ENCODE peak calls at places on chromosomes 5 and 9, in four cellular contexts. T is K562, W is HepG2, G is GM12878. H is an unnamed sample.

GRCh38 chr9:128201441-128202369 is 1.5 kb upstream of the DNM1 start:
- DNase-seq in T (no peak), W (peak), G (no peak), H (no peak)

GRCh38 chr9:21287280-21287679 is 17.8 kb downstream of the IFNA5 start:
- DNase-seq in T (no peak), W (no peak), G (no peak), H (no peak)

GRCh38 chr9:96222132-96222531 is 79.8 kb downstream of the HSD17B3 start:
- DNase-seq in T (peak), W (no peak), G (no peak), H (peak)

GRCh38 chr9:33473216-33473615 is 508 bp downstream of the NOL6 start:
- DNase-seq in T (no peak), W (no peak), G (no peak), H (peak)

GRCh38 chr9:33524431-33524947 is 438 bp downstream of the ANKRD18B start:
- DNase-seq in T (no peak), W (no peak), G (no peak), H (peak)

GRCh38 chr9:131407717-131408195 is 13.9 kb downstream of the PRRC2B start:
- DNase-seq in T (peak), W (peak), G (no peak), H (peak)

GRCh38 chr9:84781431-84781830 is 111.9 kb downstream of the NTRK2 start:
- DNase-seq in T (no peak), W (peak), G (no peak), H (no peak)

GRCh38 chr5:132819468-132819867 is 6.4 kb downstream of the SOWAHA start:
- DNase-seq in T (no peak), W (no peak), G (no peak), H (no peak)

GRCh38 chr5:80255425-80255751 is 460 bp downstream of the SERINC5 start:
- DNase-seq in T (peak), W (no peak), G (no peak), H (peak)

GRCh38 chr5:103014983-103015382 is 105.0 kb downstream of the GIN1 start:
- DNase-seq in T (no peak), W (no peak), G (no peak), H (no peak)

GRCh38 chr5:133900498-133901270 is 67.7 kb downstream of the C5orf15 start:
- DNase-seq in T (peak), W (no peak), G (no peak), H (no peak)

GRCh38 chr5:176388003-176388340 is 426 bp downstream of the NOP16 start:
- DNase-seq in T (peak), W (peak), G (no peak), H (peak)

GRCh38 chr5:150497274-150497988 is 10.5 kb upstream of the NDST1 start:
- DNase-seq in T (no peak), W (no peak), G (no peak), H (peak)

GRCh38 chr5:59542841-59543825 is 350.4 kb downstream of the PDE4D start:
- DNase-seq in T (no peak), W (no peak), G (no peak), H (no peak)

GRCh38 chr5:140607031-140607430 is 25.9 kb downstream of the CD14 start:
- DNase-seq in T (no peak), W (peak), G (no peak), H (no peak)

GRCh38 chr5:174722500-174722899 is 1.9 kb upstream of the MSX2 start:
- DNase-seq in T (no peak), W (no peak), G (no peak), H (no peak)

GRCh38 chr9:131180454-131180853 is 55.1 kb downstream of the NUP214 start:
- DNase-seq in T (peak), W (no peak), G (no peak), H (no peak)

GRCh38 chr9:137211532-137211931 is 6.0 kb downstream of the NDOR1 start:
- DNase-seq in T (no peak), W (no peak), G (no peak), H (no peak)
- TF ChIP-seq FOXK2 in T (no peak), W (no peak), G (no peak), H (no peak)

DNA sequence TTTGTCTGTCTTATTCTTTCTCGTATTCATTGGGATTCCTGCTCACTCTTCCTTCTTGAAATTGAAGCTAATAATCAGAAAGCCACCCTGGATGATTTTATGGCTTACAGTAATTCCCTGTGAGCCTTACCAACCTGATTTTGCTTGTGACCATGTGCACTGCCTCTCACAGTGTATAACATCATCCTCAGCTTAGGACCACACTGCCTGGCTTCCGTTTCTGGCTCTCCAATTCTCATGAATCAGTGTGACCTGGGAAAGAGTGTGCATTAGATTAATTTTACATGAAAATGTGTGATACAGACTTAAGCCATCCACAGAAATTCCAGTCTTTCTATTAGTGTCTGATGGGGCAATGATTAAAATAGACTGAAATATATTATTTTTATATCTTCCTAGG is 126.8 kb upstream of the DMRT1 start:
- DNase-seq in T (no peak), W (no peak), G (no peak), H (no peak)
- TF ChIP-seq FOXK2 in T (no peak), W (no peak), G (no peak), H (no peak)

GRCh38 chr5:54091416-54092130 is 218.8 kb downstream of the ARL15 start:
- DNase-seq in T (no peak), W (no peak), G (no peak), H (no peak)

GRCh38 chr5:54090495-54091084 is 219.8 kb downstream of the ARL15 start:
- DNase-seq in T (peak), W (peak), G (no peak), H (peak)

GRCh38 chr5:54083851-54084250 is 226.5 kb downstream of the ARL15 start:
- DNase-seq in T (no peak), W (no peak), G (no peak), H (no peak)

GRCh38 chr5:54088081-54088480 is 222.3 kb downstream of the ARL15 start:
- DNase-seq in T (no peak), W (no peak), G (no peak), H (no peak)

GRCh38 chr5:54087436-54087835 is 222.9 kb downstream of the ARL15 start:
- DNase-seq in T (no peak), W (no peak), G (no peak), H (no peak)
- TF ChIP-seq FOXK2 in T (no peak), W (no peak), G (no peak), H (no peak)

GRCh38 chr5:126872558-126873349 is 95.8 kb downstream of the LMNB1 start:
- DNase-seq in T (no peak), W (no peak), G (no peak), H (no peak)
- TF ChIP-seq FOXK2 in T (no peak), W (no peak), G (no peak), H (no peak)

GRCh38 chr5:168401880-168402279 is 84.4 kb upstream of the RARS1 start:
- DNase-seq in T (no peak), W (no peak), G (no peak), H (no peak)
- TF ChIP-seq FOXK2 in T (no peak), W (no peak), G (no peak), H (no peak)

DNA sequence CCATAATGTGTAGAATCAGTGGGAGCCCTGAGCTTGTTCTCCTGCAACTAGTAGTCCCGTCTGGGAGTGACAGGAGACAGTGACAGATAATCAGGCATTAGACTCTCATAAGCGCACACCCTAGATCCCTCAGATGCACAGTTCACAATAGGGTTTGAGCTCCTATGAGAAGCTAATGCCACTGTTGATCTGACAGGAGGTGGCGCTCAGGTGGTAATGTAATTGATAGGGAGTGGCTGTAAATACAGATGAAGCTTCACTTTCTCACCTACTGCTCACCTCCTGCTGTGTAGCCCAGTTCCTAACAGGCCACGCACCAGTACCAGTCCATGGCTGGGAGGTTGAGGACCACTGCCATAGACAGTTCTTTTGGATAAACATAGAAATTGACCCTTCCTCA is 188.7 kb downstream of the ROR2 start:
- DNase-seq in T (no peak), W (no peak), G (no peak), H (no peak)
- TF ChIP-seq FOXK2 in T (no peak), W (no peak), G (no peak), H (no peak)

DNA sequence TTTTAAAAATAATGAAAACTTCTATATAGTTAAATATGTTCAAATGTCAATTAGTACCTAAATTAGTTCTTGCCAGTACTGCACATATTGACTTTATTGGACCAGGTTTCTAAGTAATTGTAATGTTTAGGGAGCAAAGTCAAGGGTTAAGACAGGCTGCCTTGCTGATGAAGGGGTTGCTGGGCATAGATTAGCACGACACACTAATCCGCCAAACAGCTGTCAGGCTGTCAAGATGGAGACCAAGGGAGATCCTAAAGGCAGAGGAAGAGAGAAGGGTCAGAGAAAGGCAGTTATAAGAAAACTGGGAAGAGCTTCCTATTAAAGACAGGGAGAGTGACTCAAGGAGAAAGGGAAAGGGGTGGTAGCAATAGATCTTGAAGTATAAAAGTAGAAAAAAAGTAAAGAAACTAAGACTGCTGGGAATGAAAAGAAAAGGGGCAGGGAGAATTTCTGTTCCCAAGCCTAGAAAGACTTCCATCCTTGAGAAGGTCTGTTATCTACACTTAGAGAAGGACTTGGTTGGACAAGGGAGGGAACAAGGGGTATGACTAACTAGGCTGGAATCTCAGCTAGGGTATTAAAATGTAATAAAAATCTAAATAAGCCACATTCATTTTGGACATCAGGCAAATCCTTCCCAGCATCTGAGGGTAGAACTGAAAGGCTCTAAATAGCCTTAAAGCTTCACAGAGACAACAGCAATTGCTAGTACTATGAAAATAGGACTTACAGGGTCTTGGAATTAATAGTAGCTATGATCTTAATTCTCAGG is 188.7 kb downstream of the FBXL17 start:
- DNase-seq in T (no peak), W (no peak), G (no peak), H (no peak)
- TF ChIP-seq FOXK2 in T (no peak), W (no peak), G (no peak), H (no peak)

GRCh38 chr5:68303038-68303738 is 87.6 kb downstream of the PIK3R1 start:
- DNase-seq in T (no peak), W (no peak), G (peak), H (no peak)

GRCh38 chr5:68306361-68307014 is 90.9 kb downstream of the PIK3R1 start:
- DNase-seq in T (no peak), W (no peak), G (no peak), H (no peak)

GRCh38 chr5:68303754-68304420 is 88.3 kb downstream of the PIK3R1 start:
- DNase-seq in T (no peak), W (no peak), G (no peak), H (no peak)

GRCh38 chr5:68304421-68305052 is 89.0 kb downstream of the PIK3R1 start:
- DNase-seq in T (no peak), W (no peak), G (no peak), H (no peak)

DNA sequence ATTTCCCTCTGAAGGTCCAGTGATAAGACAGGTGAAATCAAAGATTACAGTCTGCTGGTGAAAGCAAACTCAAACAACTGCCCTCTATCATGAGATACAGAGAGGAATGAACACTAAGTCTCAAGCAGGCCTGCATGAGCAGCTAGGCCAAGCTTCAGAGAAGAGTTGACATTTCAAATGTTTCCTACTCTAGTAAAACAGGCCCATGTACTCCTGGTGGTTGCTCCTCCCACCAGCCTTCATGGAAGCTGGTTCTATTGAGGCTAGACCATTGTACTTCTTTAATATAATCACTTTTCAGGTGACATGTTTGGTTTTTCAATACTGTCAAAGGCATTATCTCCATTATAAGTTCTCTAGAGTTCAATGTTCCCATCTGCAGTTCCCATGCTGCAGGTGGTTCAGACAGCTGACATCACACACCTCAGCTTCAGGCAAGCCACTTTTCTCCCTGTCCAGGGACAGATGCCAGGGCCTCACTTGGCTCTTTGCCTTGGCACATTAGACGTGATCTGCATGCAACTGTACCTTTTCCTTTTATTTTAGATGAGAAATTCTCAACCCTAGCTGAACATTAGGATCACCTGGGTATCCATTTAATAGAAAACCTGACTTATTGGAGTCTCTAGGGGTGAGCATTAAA is 89.8 kb downstream of the PIK3R1 start:
- DNase-seq in T (no peak), W (no peak), G (no peak), H (no peak)
- TF ChIP-seq FOXK2 in T (no peak), W (no peak), G (no peak), H (no peak)